ENCODE peak calls at places on chromosomes 2 and 18, in nine cellular contexts. X is neural progenitor cell, M is left lung, A is stomach, Z is dorsolateral prefrontal cortex, T is mucosa of descending colon, L is body of pancreas, D is ovary, F is SK-N-SH. B is an unnamed sample.

GRCh38 chr2:164910091-164910899 is 45.0 kb downstream of the SLC38A11 start:
- DNase-seq in X (no peak), M (peak), A (peak), Z (no peak), T (no peak), L (peak), D (no peak), F (no peak), B (peak)

GRCh38 chr2:96273763-96274162 is 7.7 kb downstream of the CIAO1 start:
- DNase-seq in X (no peak), M (no peak), A (no peak), Z (no peak), T (no peak), L (no peak), D (no peak), F (no peak), B (no peak)

GRCh38 chr18:73942081-73942625 is 205.5 kb downstream of the FBXO15 start:
- DNase-seq in X (no peak), M (no peak), A (no peak), Z (no peak), T (no peak), L (no peak), D (no peak), F (no peak), B (no peak)

GRCh38 chr18:8474661-8475060 is 134.6 kb upstream of the RAB12 start:
- DNase-seq in X (no peak), M (no peak), A (no peak), Z (no peak), T (no peak), L (no peak), D (no peak), F (no peak), B (no peak)

GRCh38 chr2:147399011-147399410 is 445.8 kb upstream of the ACVR2A start:
- DNase-seq in X (no peak), M (no peak), A (no peak), Z (no peak), T (no peak), L (no peak), D (no peak), F (no peak), B (no peak)

GRCh38 chr2:191158179-191158578 is 7.4 kb upstream of the STAT4 start:
- DNase-seq in X (no peak), M (no peak), A (no peak), Z (no peak), T (no peak), L (no peak), D (no peak), F (no peak), B (no peak)

GRCh38 chr2:149611100-149611820 is 23.7 kb upstream of the MMADHC start:
- DNase-seq in X (peak), M (no peak), A (no peak), Z (no peak), T (no peak), L (no peak), D (no peak), F (no peak), B (no peak)

GRCh38 chr2:201401815-201402214 is 44.7 kb upstream of the FLACC1 start:
- DNase-seq in X (no peak), M (no peak), A (no peak), Z (no peak), T (no peak), L (no peak), D (no peak), F (no peak), B (no peak)

GRCh38 chr2:74499269-74499939 is at the start of gene LBX2:
- DNase-seq in X (peak), M (no peak), A (no peak), Z (no peak), T (no peak), L (no peak), D (no peak), F (peak), B (no peak)

GRCh38 chr18:78727057-78727739 is 252.4 kb upstream of the SALL3 start:
- DNase-seq in X (no peak), M (no peak), A (peak), Z (peak), T (no peak), L (no peak), D (no peak), F (no peak), B (no peak)

GRCh38 chr2:84830095-84830494 is 50.8 kb downstream of the TRABD2A start:
- DNase-seq in X (no peak), M (peak), A (peak), Z (peak), T (peak), L (no peak), D (peak), F (no peak), B (peak)

GRCh38 chr2:216863946-216864345 is 4.1 kb upstream of the TNP1 start:
- DNase-seq in X (no peak), M (no peak), A (no peak), Z (no peak), T (no peak), L (no peak), D (no peak), F (no peak), B (peak)

GRCh38 chr2:209938906-209939305 is 63.5 kb upstream of the RPE start:
- DNase-seq in X (no peak), M (no peak), A (no peak), Z (no peak), T (no peak), L (no peak), D (no peak), F (no peak), B (no peak)

GRCh38 chr2:29916571-29916970 is 4.8 kb downstream of the ALK start:
- DNase-seq in X (no peak), M (no peak), A (no peak), Z (no peak), T (no peak), L (no peak), D (no peak), F (peak), B (no peak)
- H3K4me3 ChIP-seq in X (no peak), M (no peak), A (no peak), Z (no peak), T (no peak), L (no peak), D (no peak), F (no peak), B (no peak)

DNA sequence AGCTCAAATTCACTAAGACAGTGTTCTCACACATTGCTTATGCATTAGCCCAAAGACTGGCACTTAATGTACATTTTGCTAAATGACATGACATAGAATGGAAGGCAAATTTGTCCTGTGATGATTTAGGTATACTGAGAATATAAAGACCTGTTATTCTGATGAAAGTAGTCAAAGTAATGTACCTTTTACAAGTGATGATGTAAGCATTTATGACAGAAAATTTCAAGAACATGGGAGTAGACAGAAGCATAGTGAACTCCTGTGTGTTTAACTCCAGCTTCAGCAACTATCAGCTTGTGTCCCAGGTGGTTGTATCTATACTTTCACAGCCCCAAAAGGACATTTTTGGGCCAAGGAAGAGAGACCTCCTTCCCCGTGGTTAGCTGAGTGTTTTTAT is 33.7 kb upstream of the TMEM18 start:
- DNase-seq in X (no peak), M (no peak), A (no peak), Z (no peak), T (no peak), L (no peak), D (no peak), F (no peak), B (no peak)
- TF ChIP-seq CTCF in X (no peak), M (no peak), A (no peak), Z (no peak), T (no peak), L (no peak), D (no peak), F (no peak), B (no peak)

GRCh38 chr2:12265646-12266045 is 451.1 kb upstream of the TRIB2 start:
- DNase-seq in X (no peak), M (no peak), A (no peak), Z (no peak), T (no peak), L (no peak), D (no peak), F (no peak), B (peak)
- H3K4me3 ChIP-seq in X (no peak), M (no peak), A (no peak), Z (no peak), T (no peak), L (no peak), D (no peak), F (no peak), B (no peak)

DNA sequence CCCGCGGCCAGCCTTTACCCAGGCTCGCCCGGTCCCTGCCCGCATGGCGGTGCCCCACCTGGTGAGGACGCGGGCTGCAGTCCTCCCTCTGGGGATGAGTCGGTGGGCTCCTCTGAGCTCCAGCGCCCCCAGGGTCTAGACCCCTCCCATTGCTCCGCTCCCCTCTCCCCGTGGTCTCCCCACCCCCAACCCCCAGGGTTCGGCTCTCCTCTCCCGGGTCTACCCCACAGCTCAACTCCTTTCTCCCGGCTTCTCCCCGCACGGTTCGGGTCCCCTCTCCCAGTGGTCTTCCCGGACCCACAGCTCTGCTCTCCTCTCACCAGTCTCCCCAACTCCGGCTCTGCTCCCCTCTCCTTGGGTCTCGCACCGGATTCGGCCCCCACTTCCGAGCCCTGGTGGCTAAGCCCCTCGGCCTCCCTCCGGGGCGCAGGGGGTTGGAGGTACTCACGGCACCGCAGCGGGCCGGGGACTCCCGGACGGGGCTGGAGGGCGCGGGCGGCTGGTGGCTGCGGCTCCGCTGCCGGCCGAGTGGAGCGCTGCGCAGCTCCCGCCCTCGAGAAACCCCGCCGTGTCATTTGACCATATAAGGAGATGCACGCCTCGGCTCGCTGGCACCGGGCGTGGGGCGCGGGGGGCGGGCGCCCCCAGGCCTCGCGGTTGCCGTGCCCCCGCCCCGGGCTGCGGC is at the start of gene FHL2:
- DNase-seq in X (peak), M (peak), A (peak), Z (peak), T (peak), L (peak), D (peak), F (peak), B (peak)
- TF ChIP-seq CTCF in X (peak), M (peak), A (no peak), Z (peak), T (peak), L (peak), D (no peak), F (peak), B (peak)

GRCh38 chr2:238861766-238862315 is 14.0 kb downstream of the TWIST2 start:
- DNase-seq in X (no peak), M (no peak), A (no peak), Z (no peak), T (no peak), L (no peak), D (no peak), F (no peak), B (no peak)

GRCh38 chr2:238860966-238861730 is 13.3 kb downstream of the TWIST2 start:
- DNase-seq in X (no peak), M (no peak), A (no peak), Z (no peak), T (no peak), L (no peak), D (no peak), F (no peak), B (no peak)

GRCh38 chr2:238863231-238863630 is 15.3 kb downstream of the TWIST2 start:
- DNase-seq in X (no peak), M (no peak), A (no peak), Z (no peak), T (no peak), L (no peak), D (no peak), F (no peak), B (no peak)

GRCh38 chr2:238863749-238864206 is 15.9 kb downstream of the TWIST2 start:
- DNase-seq in X (no peak), M (no peak), A (no peak), Z (no peak), T (no peak), L (no peak), D (no peak), F (no peak), B (no peak)

GRCh38 chr2:238862701-238863100 is 14.8 kb downstream of the TWIST2 start:
- DNase-seq in X (no peak), M (no peak), A (no peak), Z (no peak), T (no peak), L (no peak), D (no peak), F (no peak), B (no peak)
- H3K4me3 ChIP-seq in X (no peak), M (no peak), A (no peak), Z (no peak), T (no peak), L (no peak), D (no peak), F (no peak), B (no peak)

GRCh38 chr2:105749583-105750399 is 5.1 kb downstream of the NCK2 start:
- DNase-seq in X (no peak), M (no peak), A (no peak), Z (no peak), T (no peak), L (no peak), D (peak), F (no peak), B (peak)

GRCh38 chr2:105746177-105747080 is 1.7 kb downstream of the NCK2 start:
- DNase-seq in X (peak), M (peak), A (peak), Z (no peak), T (peak), L (peak), D (peak), F (peak), B (no peak)

GRCh38 chr2:105747997-105748396 is 3.3 kb downstream of the NCK2 start:
- DNase-seq in X (no peak), M (no peak), A (no peak), Z (no peak), T (no peak), L (no peak), D (no peak), F (no peak), B (no peak)

GRCh38 chr2:105747254-105747909 is 2.7 kb downstream of the NCK2 start:
- DNase-seq in X (no peak), M (no peak), A (no peak), Z (no peak), T (no peak), L (no peak), D (no peak), F (no peak), B (no peak)

GRCh38 chr2:105748564-105748963 is 3.9 kb downstream of the NCK2 start:
- DNase-seq in X (no peak), M (no peak), A (no peak), Z (no peak), T (no peak), L (no peak), D (no peak), F (no peak), B (no peak)
- TF ChIP-seq CTCF in X (no peak), M (no peak), A (no peak), Z (peak), T (no peak), L (peak), D (no peak), F (no peak), B (peak)

GRCh38 chr18:57428221-57429150 is 6.7 kb upstream of the ONECUT2 start:
- DNase-seq in X (peak), M (no peak), A (no peak), Z (no peak), T (no peak), L (no peak), D (no peak), F (no peak), B (no peak)
- H3K4me3 ChIP-seq in X (peak), M (peak), A (peak), Z (peak), T (no peak), L (no peak), D (no peak), F (no peak), B (no peak)

B was measured in choroid plexus epithelial cell.